ENCODE peak calls at places on chromosomes 3 and 15, in five cellular contexts. One of them, this sample, is unnamed.

GRCh38 chr3:109863701-109864100 is 526.4 kb upstream of the DPPA4 start:
- DNase-seq in mammary epithelial cell: peak; percentile 2
- DNase-seq in keratinocyte: no peak
- DNase-seq in substantia nigra: no peak
- DNase-seq in esophagus squamous epithelium: no peak
- DNase-seq in this sample: no peak

GRCh38 chr3:134291300-134292254 is 40.9 kb upstream of the RYK start:
- DNase-seq in mammary epithelial cell: peak; percentile 64
- DNase-seq in keratinocyte: no peak
- DNase-seq in substantia nigra: peak; percentile 13
- DNase-seq in esophagus squamous epithelium: no peak
- DNase-seq in this sample: no peak

GRCh38 chr15:64574220-64574994 is 114.0 kb downstream of the ZNF609 start:
- DNase-seq in mammary epithelial cell: peak; percentile 83
- DNase-seq in keratinocyte: peak; percentile 63
- DNase-seq in substantia nigra: no peak
- DNase-seq in esophagus squamous epithelium: no peak
- DNase-seq in this sample: peak; percentile 69

GRCh38 chr15:85141601-85142185 is 160.0 kb downstream of the PDE8A start:
- DNase-seq in mammary epithelial cell: no peak
- DNase-seq in keratinocyte: no peak
- DNase-seq in substantia nigra: no peak
- DNase-seq in esophagus squamous epithelium: no peak
- DNase-seq in this sample: no peak

GRCh38 chr15:90300988-90301715 is 35.7 kb downstream of the NGRN start:
- DNase-seq in mammary epithelial cell: peak; percentile 41
- DNase-seq in keratinocyte: no peak
- DNase-seq in substantia nigra: peak; percentile 42
- DNase-seq in esophagus squamous epithelium: no peak
- DNase-seq in this sample: no peak

GRCh38 chr3:47413751-47414150 is 32.9 kb downstream of the PTPN23 start:
- DNase-seq in mammary epithelial cell: no peak
- DNase-seq in keratinocyte: no peak
- DNase-seq in substantia nigra: peak; percentile 76
- DNase-seq in esophagus squamous epithelium: no peak
- DNase-seq in this sample: no peak

GRCh38 chr3:102302020-102302419 is 132.8 kb upstream of the ZPLD1 start:
- DNase-seq in mammary epithelial cell: no peak
- DNase-seq in keratinocyte: no peak
- DNase-seq in substantia nigra: no peak
- DNase-seq in esophagus squamous epithelium: no peak
- DNase-seq in this sample: no peak

GRCh38 chr15:51277085-51277484 is 61.3 kb downstream of the CYP19A1 start:
- DNase-seq in mammary epithelial cell: no peak
- DNase-seq in keratinocyte: no peak
- DNase-seq in substantia nigra: no peak
- DNase-seq in esophagus squamous epithelium: no peak
- DNase-seq in this sample: no peak

GRCh38 chr3:36653095-36653494 is 111.3 kb downstream of the DCLK3 start:
- DNase-seq in mammary epithelial cell: peak; percentile 69
- DNase-seq in keratinocyte: peak; percentile 19
- DNase-seq in substantia nigra: no peak
- DNase-seq in esophagus squamous epithelium: no peak
- DNase-seq in this sample: peak; percentile 66

GRCh38 chr3:172070269-172070668 is 30.9 kb downstream of the FNDC3B start:
- DNase-seq in mammary epithelial cell: no peak
- DNase-seq in keratinocyte: no peak
- DNase-seq in substantia nigra: no peak
- DNase-seq in esophagus squamous epithelium: no peak
- DNase-seq in this sample: no peak

GRCh38 chr3:62586356-62586755 is 213.0 kb upstream of the FEZF2 start:
- DNase-seq in mammary epithelial cell: peak; percentile 43
- DNase-seq in keratinocyte: no peak
- DNase-seq in substantia nigra: no peak
- DNase-seq in esophagus squamous epithelium: no peak
- DNase-seq in this sample: no peak

GRCh38 chr3:186254676-186255665 is 107.1 kb downstream of the DGKG start:
- DNase-seq in mammary epithelial cell: no peak
- DNase-seq in keratinocyte: no peak
- DNase-seq in substantia nigra: peak; percentile 35
- DNase-seq in esophagus squamous epithelium: no peak
- DNase-seq in this sample: no peak

GRCh38 chr15:101641894-101642293 is 10.3 kb downstream of the TM2D3 start:
- DNase-seq in mammary epithelial cell: peak; percentile 9
- DNase-seq in keratinocyte: no peak
- DNase-seq in substantia nigra: no peak
- DNase-seq in esophagus squamous epithelium: no peak
- DNase-seq in this sample: no peak

GRCh38 chr3:71998995-71999673 is 214.2 kb upstream of the PROK2 start:
- DNase-seq in mammary epithelial cell: peak; percentile 46
- DNase-seq in keratinocyte: peak; percentile 55
- DNase-seq in substantia nigra: no peak
- DNase-seq in esophagus squamous epithelium: no peak
- DNase-seq in this sample: no peak

GRCh38 chr15:78564743-78565096 is 600 bp upstream of the CHRNA5 start:
- DNase-seq in mammary epithelial cell: no peak
- DNase-seq in keratinocyte: no peak
- DNase-seq in substantia nigra: no peak
- DNase-seq in esophagus squamous epithelium: no peak
- DNase-seq in this sample: no peak
- H3K27ac ChIP-seq in mammary epithelial cell: no peak overlapping the region
- H3K27ac ChIP-seq in keratinocyte: no peak overlapping the region
- H3K27ac ChIP-seq in substantia nigra: no peak overlapping the region
- H3K27ac ChIP-seq in esophagus squamous epithelium: no peak overlapping the region
- H3K27ac ChIP-seq in this sample: no peak overlapping the region

GRCh38 chr3:60469481-60469880 is 781.8 kb downstream of the FHIT start:
- DNase-seq in mammary epithelial cell: no peak
- DNase-seq in keratinocyte: no peak
- DNase-seq in substantia nigra: no peak
- DNase-seq in esophagus squamous epithelium: no peak
- DNase-seq in this sample: no peak
- H3K27ac ChIP-seq in mammary epithelial cell: no peak overlapping the region
- H3K27ac ChIP-seq in keratinocyte: no peak overlapping the region
- H3K27ac ChIP-seq in substantia nigra: no peak overlapping the region
- H3K27ac ChIP-seq in esophagus squamous epithelium: no peak overlapping the region
- H3K27ac ChIP-seq in this sample: no peak overlapping the region

GRCh38 chr3:77125934-77126333 is 86.0 kb downstream of the ROBO2 start:
- DNase-seq in mammary epithelial cell: no peak
- DNase-seq in keratinocyte: no peak
- DNase-seq in substantia nigra: no peak
- DNase-seq in esophagus squamous epithelium: no peak
- DNase-seq in this sample: no peak
- H3K27ac ChIP-seq in mammary epithelial cell: no peak overlapping the region
- H3K27ac ChIP-seq in keratinocyte: no peak overlapping the region
- H3K27ac ChIP-seq in substantia nigra: no peak overlapping the region
- H3K27ac ChIP-seq in esophagus squamous epithelium: no peak overlapping the region
- H3K27ac ChIP-seq in this sample: no peak overlapping the region

GRCh38 chr3:156750874-156751245 is 75.3 kb upstream of the LEKR1 start:
- DNase-seq in mammary epithelial cell: peak; percentile 38
- DNase-seq in keratinocyte: no peak
- DNase-seq in substantia nigra: no peak
- DNase-seq in esophagus squamous epithelium: no peak
- DNase-seq in this sample: no peak

GRCh38 chr3:156749244-156749643 is 74.9 kb downstream of the TIPARP start:
- DNase-seq in mammary epithelial cell: no peak
- DNase-seq in keratinocyte: no peak
- DNase-seq in substantia nigra: no peak
- DNase-seq in esophagus squamous epithelium: no peak
- DNase-seq in this sample: no peak

GRCh38 chr3:156751461-156752025 is 74.6 kb upstream of the LEKR1 start:
- DNase-seq in mammary epithelial cell: peak; percentile 87
- DNase-seq in keratinocyte: no peak
- DNase-seq in substantia nigra: no peak
- DNase-seq in esophagus squamous epithelium: no peak
- DNase-seq in this sample: peak; percentile 72

GRCh38 chr3:156747046-156747445 is 72.7 kb downstream of the TIPARP start:
- DNase-seq in mammary epithelial cell: no peak
- DNase-seq in keratinocyte: no peak
- DNase-seq in substantia nigra: no peak
- DNase-seq in esophagus squamous epithelium: no peak
- DNase-seq in this sample: no peak

GRCh38 chr3:156750191-156750873 is 75.8 kb upstream of the LEKR1 start:
- DNase-seq in mammary epithelial cell: peak; percentile 33
- DNase-seq in keratinocyte: no peak
- DNase-seq in substantia nigra: no peak
- DNase-seq in esophagus squamous epithelium: no peak
- DNase-seq in this sample: no peak
- H3K27ac ChIP-seq in mammary epithelial cell: peak overlapping the region; percentile 94
- H3K27ac ChIP-seq in keratinocyte: peak overlapping the region; percentile 97
- H3K27ac ChIP-seq in substantia nigra: no peak overlapping the region
- H3K27ac ChIP-seq in esophagus squamous epithelium: no peak overlapping the region
- H3K27ac ChIP-seq in this sample: peak overlapping the region; percentile 94

GRCh38 chr15:72168131-72168825 is 29.3 kb downstream of the GRAMD2A start:
- DNase-seq in mammary epithelial cell: peak; percentile 87
- DNase-seq in keratinocyte: no peak
- DNase-seq in substantia nigra: no peak
- DNase-seq in esophagus squamous epithelium: no peak
- DNase-seq in this sample: peak; percentile 29

GRCh38 chr15:72168833-72169232 is 28.8 kb downstream of the GRAMD2A start:
- DNase-seq in mammary epithelial cell: no peak
- DNase-seq in keratinocyte: no peak
- DNase-seq in substantia nigra: no peak
- DNase-seq in esophagus squamous epithelium: no peak
- DNase-seq in this sample: no peak

GRCh38 chr15:72169236-72169920 is 28.2 kb downstream of the GRAMD2A start:
- DNase-seq in mammary epithelial cell: no peak
- DNase-seq in keratinocyte: no peak
- DNase-seq in substantia nigra: no peak
- DNase-seq in esophagus squamous epithelium: no peak
- DNase-seq in this sample: no peak

GRCh38 chr15:72166716-72167417 is 30.7 kb downstream of the GRAMD2A start:
- DNase-seq in mammary epithelial cell: no peak
- DNase-seq in keratinocyte: no peak
- DNase-seq in substantia nigra: no peak
- DNase-seq in esophagus squamous epithelium: no peak
- DNase-seq in this sample: no peak

GRCh38 chr15:72167445-72167844 is 30.1 kb downstream of the GRAMD2A start:
- DNase-seq in mammary epithelial cell: no peak
- DNase-seq in keratinocyte: no peak
- DNase-seq in substantia nigra: no peak
- DNase-seq in esophagus squamous epithelium: no peak
- DNase-seq in this sample: no peak
- H3K27ac ChIP-seq in mammary epithelial cell: no peak overlapping the region
- H3K27ac ChIP-seq in keratinocyte: no peak overlapping the region
- H3K27ac ChIP-seq in substantia nigra: no peak overlapping the region
- H3K27ac ChIP-seq in esophagus squamous epithelium: no peak overlapping the region
- H3K27ac ChIP-seq in this sample: peak overlapping the region; percentile 69

GRCh38 chr3:52183786-52184445 is 14.0 kb upstream of the ALAS1 start:
- DNase-seq in mammary epithelial cell: no peak
- DNase-seq in keratinocyte: no peak
- DNase-seq in substantia nigra: no peak
- DNase-seq in esophagus squamous epithelium: no peak
- DNase-seq in this sample: no peak

GRCh38 chr3:52185311-52185710 is 12.6 kb upstream of the ALAS1 start:
- DNase-seq in mammary epithelial cell: no peak
- DNase-seq in keratinocyte: no peak
- DNase-seq in substantia nigra: no peak
- DNase-seq in esophagus squamous epithelium: no peak
- DNase-seq in this sample: no peak

GRCh38 chr3:52185837-52186236 is 12.1 kb upstream of the ALAS1 start:
- DNase-seq in mammary epithelial cell: no peak
- DNase-seq in keratinocyte: no peak
- DNase-seq in substantia nigra: no peak
- DNase-seq in esophagus squamous epithelium: no peak
- DNase-seq in this sample: no peak

GRCh38 chr3:52182691-52183090 is 15.3 kb upstream of the ALAS1 start:
- DNase-seq in mammary epithelial cell: no peak
- DNase-seq in keratinocyte: no peak
- DNase-seq in substantia nigra: no peak
- DNase-seq in esophagus squamous epithelium: no peak
- DNase-seq in this sample: no peak

DNA sequence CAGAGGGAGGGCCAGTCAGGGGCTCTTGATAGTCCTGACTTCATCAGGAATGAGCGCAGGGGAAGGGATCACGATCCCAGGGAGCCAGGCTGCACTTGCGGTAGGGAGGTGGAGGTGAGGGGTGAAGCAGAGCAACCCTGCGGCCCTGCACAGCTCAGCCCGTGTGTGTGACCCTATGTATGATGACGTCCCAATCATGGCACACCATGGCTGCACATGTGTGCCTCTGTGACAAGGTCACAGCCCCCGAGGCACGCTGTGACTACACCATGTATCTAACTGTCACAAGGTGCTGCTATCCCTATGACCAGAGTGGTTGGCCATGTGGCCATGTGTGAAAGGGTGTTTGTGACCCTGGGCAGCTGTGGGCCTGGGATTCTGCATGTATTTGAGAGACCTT is 13.3 kb upstream of the ALAS1 start:
- DNase-seq in mammary epithelial cell: no peak
- DNase-seq in keratinocyte: no peak
- DNase-seq in substantia nigra: no peak
- DNase-seq in esophagus squamous epithelium: no peak
- DNase-seq in this sample: no peak
- H3K27ac ChIP-seq in mammary epithelial cell: no peak overlapping the region
- H3K27ac ChIP-seq in keratinocyte: no peak overlapping the region
- H3K27ac ChIP-seq in substantia nigra: no peak overlapping the region
- H3K27ac ChIP-seq in esophagus squamous epithelium: no peak overlapping the region
- H3K27ac ChIP-seq in this sample: no peak overlapping the region

DNA sequence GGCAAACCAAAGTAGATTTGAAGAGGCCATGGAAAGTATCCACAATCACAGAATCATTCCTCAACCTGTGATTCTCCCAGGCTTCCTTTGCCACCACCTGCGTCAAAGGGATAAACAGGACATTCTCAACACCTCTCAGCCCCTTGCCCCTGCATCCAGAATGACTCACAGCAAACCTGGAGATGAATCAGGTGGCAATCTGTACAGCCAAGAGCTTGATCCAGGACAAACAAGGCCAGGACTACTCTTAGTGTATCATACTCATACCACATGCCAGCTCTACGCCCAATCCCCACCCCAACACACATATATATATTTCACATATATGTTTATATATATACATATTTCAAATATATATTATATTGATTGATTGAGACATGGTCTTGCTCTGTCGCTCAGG is 23.6 kb upstream of the C3orf62 start:
- DNase-seq in mammary epithelial cell: no peak
- DNase-seq in keratinocyte: no peak
- DNase-seq in substantia nigra: no peak
- DNase-seq in esophagus squamous epithelium: no peak
- DNase-seq in this sample: no peak
- H3K27ac ChIP-seq in mammary epithelial cell: no peak overlapping the region
- H3K27ac ChIP-seq in keratinocyte: no peak overlapping the region
- H3K27ac ChIP-seq in substantia nigra: no peak overlapping the region
- H3K27ac ChIP-seq in esophagus squamous epithelium: no peak overlapping the region
- H3K27ac ChIP-seq in this sample: no peak overlapping the region

DNA sequence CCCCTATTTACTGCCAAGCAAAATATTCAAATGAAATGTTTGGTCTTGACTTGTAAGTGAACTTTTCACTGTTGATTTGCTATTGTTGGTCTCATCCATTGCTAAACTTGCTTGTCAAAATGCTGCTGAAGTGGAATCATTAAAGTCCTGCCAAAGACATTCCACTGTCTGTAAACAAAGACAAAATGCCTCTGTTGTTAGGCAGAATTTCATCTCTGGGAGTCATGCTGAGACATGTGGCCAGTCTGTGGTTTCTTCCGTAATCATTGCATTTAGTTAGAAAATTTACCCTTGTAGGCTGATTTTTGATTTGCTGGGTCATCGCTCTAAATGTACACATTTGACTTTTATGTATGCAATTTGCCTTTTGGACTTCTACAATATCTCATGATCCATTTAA is 577.7 kb downstream of the MECOM start:
- DNase-seq in mammary epithelial cell: peak; percentile 89
- DNase-seq in keratinocyte: peak; percentile 42
- DNase-seq in substantia nigra: no peak
- DNase-seq in esophagus squamous epithelium: no peak
- DNase-seq in this sample: peak; percentile 74
- H3K27ac ChIP-seq in mammary epithelial cell: peak overlapping the region; percentile 95
- H3K27ac ChIP-seq in keratinocyte: peak overlapping the region; percentile 85
- H3K27ac ChIP-seq in substantia nigra: no peak overlapping the region
- H3K27ac ChIP-seq in esophagus squamous epithelium: peak overlapping the region; percentile 59
- H3K27ac ChIP-seq in this sample: peak overlapping the region; percentile 77